ENCODE peak calls at places on chromosomes 16 and 17, in ten cellular contexts. X is AML-193, O is T-helper 22 cell, U is naive B cell, S is K562, T is B cell, I is Daoy, L is amygdala, G is nephron progenitor cell, Z is transverse colon. A is an unnamed sample.

GRCh38 chr16:5062051-5062450 is 3.7 kb downstream of the C16orf89 start:
- DNase-seq in X (no peak), O (no peak), U (no peak), S (no peak), T (no peak), I (no peak), L (no peak), G (no peak), Z (no peak), A (no peak)

GRCh38 chr17:34424814-34425490 is 61.9 kb upstream of the CCL1 start:
- DNase-seq in X (no peak), O (no peak), U (no peak), S (no peak), T (no peak), I (no peak), L (no peak), G (no peak), Z (no peak), A (peak)

GRCh38 chr16:19748389-19749110 is 30.5 kb downstream of the IQCK start:
- DNase-seq in X (no peak), O (no peak), U (no peak), S (no peak), T (no peak), I (no peak), L (no peak), G (no peak), Z (no peak), A (no peak)

GRCh38 chr17:65644545-65644944 is 83.1 kb upstream of the AXIN2 start:
- DNase-seq in X (no peak), O (no peak), U (no peak), S (no peak), T (no peak), I (no peak), L (no peak), G (no peak), Z (no peak), A (no peak)

GRCh38 chr16:89324056-89325010 is 106.8 kb downstream of the ZNF778 start:
- DNase-seq in X (no peak), O (no peak), U (no peak), S (no peak), T (no peak), I (peak), L (no peak), G (no peak), Z (no peak), A (no peak)

GRCh38 chr17:7224110-7224509 is 4.4 kb downstream of the ACADVL start:
- DNase-seq in X (no peak), O (no peak), U (no peak), S (no peak), T (no peak), I (no peak), L (no peak), G (no peak), Z (no peak), A (no peak)

GRCh38 chr17:43736389-43736788 is 22.2 kb downstream of the SOST start:
- DNase-seq in X (no peak), O (no peak), U (no peak), S (no peak), T (no peak), I (no peak), L (no peak), G (no peak), Z (no peak), A (no peak)

GRCh38 chr17:40722146-40722720 is 18.7 kb upstream of the KRT24 start:
- DNase-seq in X (no peak), O (no peak), U (no peak), S (no peak), T (no peak), I (no peak), L (no peak), G (no peak), Z (no peak), A (no peak)

GRCh38 chr17:17032131-17032692 is 10.0 kb upstream of the MPRIP start:
- DNase-seq in X (no peak), O (no peak), U (no peak), S (peak), T (no peak), I (peak), L (peak), G (no peak), Z (peak), A (no peak)

GRCh38 chr17:82377924-82378740 is 6.6 kb downstream of the UTS2R start:
- DNase-seq in X (no peak), O (no peak), U (no peak), S (no peak), T (no peak), I (no peak), L (no peak), G (no peak), Z (no peak), A (no peak)

GRCh38 chr16:48318630-48319029 is 66.6 kb downstream of the SIAH1 start:
- DNase-seq in X (peak), O (no peak), U (peak), S (no peak), T (peak), I (peak), L (no peak), G (no peak), Z (peak), A (no peak)

GRCh38 chr17:57092171-57092570 is 7.1 kb downstream of the AKAP1 start:
- DNase-seq in X (peak), O (no peak), U (no peak), S (no peak), T (no peak), I (no peak), L (no peak), G (no peak), Z (no peak), A (no peak)

GRCh38 chr17:18252160-18252559 is 6.4 kb downstream of the FLII start:
- DNase-seq in X (no peak), O (no peak), U (no peak), S (no peak), T (no peak), I (no peak), L (no peak), G (no peak), Z (no peak), A (no peak)

GRCh38 chr17:82795615-82796014 is 43.8 kb downstream of the TBCD start:
- DNase-seq in X (no peak), O (no peak), U (no peak), S (no peak), T (no peak), I (no peak), L (no peak), G (no peak), Z (peak), A (peak)

GRCh38 chr17:65557349-65558310 is 3.8 kb downstream of the AXIN2 start:
- DNase-seq in X (no peak), O (peak), U (no peak), S (no peak), T (no peak), I (peak), L (no peak), G (no peak), Z (no peak), A (no peak)

GRCh38 chr17:68861602-68862001 is 93.6 kb downstream of the ABCA8 start:
- DNase-seq in X (no peak), O (no peak), U (no peak), S (no peak), T (no peak), I (no peak), L (no peak), G (no peak), Z (no peak), A (no peak)

GRCh38 chr16:67964477-67965131 is 3.8 kb downstream of the SLC12A4 start:
- DNase-seq in X (no peak), O (no peak), U (no peak), S (no peak), T (no peak), I (no peak), L (no peak), G (no peak), Z (no peak), A (no peak)

GRCh38 chr17:49076575-49077384 is 55.8 kb upstream of the B4GALNT2 start:
- DNase-seq in X (no peak), O (no peak), U (no peak), S (no peak), T (no peak), I (peak), L (no peak), G (no peak), Z (no peak), A (no peak)

GRCh38 chr17:16178836-16179235 is 36.5 kb downstream of the NCOR1 start:
- DNase-seq in X (no peak), O (no peak), U (no peak), S (no peak), T (no peak), I (no peak), L (no peak), G (no peak), Z (no peak), A (no peak)

GRCh38 chr17:332023-332422 is 20.6 kb downstream of the RPH3AL start:
- DNase-seq in X (no peak), O (no peak), U (no peak), S (no peak), T (no peak), I (no peak), L (no peak), G (no peak), Z (no peak), A (peak)

GRCh38 chr17:78449983-78450382 is 71.5 kb downstream of the PGS1 start:
- DNase-seq in X (no peak), O (no peak), U (no peak), S (no peak), T (no peak), I (no peak), L (no peak), G (no peak), Z (no peak), A (no peak)

GRCh38 chr17:38667099-38667786 is 7.5 kb downstream of the EPOP start:
- DNase-seq in X (peak), O (peak), U (peak), S (peak), T (peak), I (peak), L (peak), G (peak), Z (peak), A (peak)

GRCh38 chr17:74631468-74632195 is 8.1 kb upstream of the CD300E start:
- DNase-seq in X (peak), O (no peak), U (peak), S (no peak), T (peak), I (peak), L (no peak), G (no peak), Z (no peak), A (no peak)

GRCh38 chr17:32006957-32007462 is at the start of gene LRRC37B:
- DNase-seq in X (peak), O (peak), U (peak), S (peak), T (peak), I (peak), L (peak), G (peak), Z (peak), A (peak)

GRCh38 chr17:48643697-48644012 is 17.5 kb upstream of the HOXB9 start:
- DNase-seq in X (no peak), O (no peak), U (no peak), S (no peak), T (no peak), I (no peak), L (no peak), G (no peak), Z (no peak), A (no peak)

GRCh38 chr16:69465083-69465721 is 40.8 kb downstream of the CYB5B start:
- DNase-seq in X (no peak), O (peak), U (no peak), S (no peak), T (peak), I (peak), L (no peak), G (no peak), Z (peak), A (no peak)

GRCh38 chr17:61201211-61201610 is 198.4 kb upstream of the TBX2 start:
- DNase-seq in X (no peak), O (no peak), U (no peak), S (no peak), T (no peak), I (peak), L (no peak), G (no peak), Z (no peak), A (no peak)

GRCh38 chr17:33277436-33278100 is 15.5 kb downstream of the ASIC2 start:
- DNase-seq in X (no peak), O (no peak), U (no peak), S (no peak), T (no peak), I (no peak), L (no peak), G (peak), Z (no peak), A (no peak)

A was measured in ecto neural progenitor cell.